ENCODE peak calls at places on chromosomes 13 and 19, in nine cellular contexts. X is stimulated activated CD8-positive, alpha-beta memory T cell treated with anti-CD3 and anti-CD28 coated beads, Interleukin-7, amount 100 ng/mL, for 1 hour; H is lung; B is pulmonary artery endothelial cell; D is amniotic epithelial cell; R is activated CD4-positive, alpha-beta memory T cell treated with anti-CD3 and anti-CD28 coated beads for 36 hours; V is A172; P is astrocyte of the spinal cord; W is aorta. Y is an unnamed sample.
A peak's percentile ranks its signal among the peaks of the same experiment; 100 is the strongest.

GRCh38 chr19:4556574-4557185 is 2.8 kb downstream of the SEMA6B start:
- DNase-seq in X (no peak), H (no peak), B (no peak), D (no peak), R (peak; percentile 42), V (peak; percentile 31), P (no peak), W (no peak), Y (no peak)

GRCh38 chr13:23609414-23610186 is 39.4 kb downstream of the TNFRSF19 start:
- DNase-seq in X (no peak), H (peak; percentile 57), B (peak; percentile 15), D (peak; percentile 55), R (no peak), V (peak; percentile 25), P (peak; percentile 86), W (no peak), Y (peak; percentile 84)

GRCh38 chr19:48757741-48758144 is 2.4 kb downstream of the FGF21 start:
- DNase-seq in X (no peak), H (no peak), B (no peak), D (no peak), R (no peak), V (no peak), P (no peak), W (no peak), Y (no peak)

GRCh38 chr13:41916173-41916954 is 44.5 kb downstream of the VWA8 start:
- DNase-seq in X (no peak), H (no peak), B (peak; percentile 26), D (peak; percentile 83), R (no peak), V (peak; percentile 63), P (peak; percentile 93), W (no peak), Y (peak; percentile 93)

GRCh38 chr13:51938454-51938853 is 72.8 kb downstream of the ATP7B start:
- DNase-seq in X (no peak), H (no peak), B (no peak), D (no peak), R (no peak), V (no peak), P (no peak), W (no peak), Y (no peak)

GRCh38 chr13:93226065-93226622 is 463 bp upstream of the GPC6 start:
- DNase-seq in X (no peak), H (no peak), B (no peak), D (no peak), R (no peak), V (no peak), P (no peak), W (no peak), Y (no peak)

GRCh38 chr19:51729781-51730180 is 6.0 kb upstream of the HAS1 start:
- DNase-seq in X (no peak), H (no peak), B (no peak), D (peak; percentile 79), R (no peak), V (no peak), P (no peak), W (no peak), Y (no peak)

GRCh38 chr19:45747513-45747912 is 14.3 kb downstream of the MEIOSIN start:
- DNase-seq in X (no peak), H (no peak), B (no peak), D (no peak), R (no peak), V (no peak), P (no peak), W (no peak), Y (no peak)

GRCh38 chr13:28636677-28637317 is 22.1 kb upstream of the POMP start:
- DNase-seq in X (no peak), H (peak; percentile 58), B (peak; percentile 54), D (peak; percentile 68), R (peak; percentile 72), V (peak; percentile 75), P (peak; percentile 69), W (no peak), Y (peak; percentile 89)

GRCh38 chr19:13987101-13987890 is 18.8 kb downstream of the RFX1 start:
- DNase-seq in X (no peak), H (peak; percentile 67), B (no peak), D (no peak), R (no peak), V (no peak), P (no peak), W (peak; percentile 73), Y (no peak)

GRCh38 chr13:66657165-66657895 is 572.8 kb downstream of the PCDH9 start:
- DNase-seq in X (no peak), H (peak; percentile 57), B (peak; percentile 98), D (peak; percentile 99), R (no peak), V (peak; percentile 96), P (peak; percentile 98), W (no peak), Y (peak; percentile 99)

GRCh38 chr19:900302-901111 is 7.2 kb downstream of the RNU6-9 start:
- DNase-seq in X (no peak), H (no peak), B (no peak), D (no peak), R (peak; percentile 56), V (peak; percentile 40), P (no peak), W (no peak), Y (no peak)

GRCh38 chr19:3368441-3368795 is 2.0 kb downstream of the NFIC start:
- DNase-seq in X (no peak), H (no peak), B (no peak), D (no peak), R (no peak), V (no peak), P (no peak), W (no peak), Y (no peak)

GRCh38 chr13:33050161-33050560 is 33.9 kb downstream of the KL start:
- DNase-seq in X (no peak), H (no peak), B (no peak), D (peak; percentile 90), R (no peak), V (no peak), P (no peak), W (no peak), Y (peak; percentile 50)